ENCODE peak calls at places on chromosome 2, in five cellular contexts. Z is left ventricle myocardium inferior, K is adrenal gland, B is IMR-90, Q is uterus. X is an unnamed sample.

GRCh38 chr2:112089375-112089774 is 34.3 kb downstream of the TMEM87B start:
- DNase-seq in Z (no peak), Q (no peak), B (no peak), K (no peak), X (no peak)

GRCh38 chr2:62568983-62569837 is 63.2 kb upstream of the TMEM17 start:
- DNase-seq in B (peak; percentile 24), Q (no peak), Z (no peak), K (no peak), X (no peak)

GRCh38 chr2:68889500-68889899 is 18.3 kb upstream of the BMP10 start:
- DNase-seq in K (peak; percentile 39), Q (no peak), Z (no peak), B (peak; percentile 64), X (no peak)

GRCh38 chr2:131104487-131105155 is 515 bp upstream of the PLEKHB2 start:
- DNase-seq in Q (peak; percentile 82), B (peak; percentile 61), K (peak; percentile 85), Z (no peak), X (peak; percentile 55)

GRCh38 chr2:30655660-30656059 is 151.6 kb downstream of the CAPN13 start:
- DNase-seq in K (no peak), Z (no peak), B (peak; percentile 82), Q (no peak), X (no peak)

GRCh38 chr2:52959801-52960200 is 807.8 kb upstream of the CHAC2 start:
- DNase-seq in K (no peak), Z (no peak), Q (no peak), B (no peak), X (no peak)

GRCh38 chr2:186517090-186517489 is 31.0 kb downstream of the ZC3H15 start:
- DNase-seq in Q (no peak), K (no peak), Z (no peak), B (no peak), X (no peak)

GRCh38 chr2:70085711-70086277 is 1.5 kb upstream of the PCBP1 start:
- DNase-seq in Q (no peak), K (no peak), Z (no peak), B (no peak), X (peak; percentile 32)

GRCh38 chr2:127014630-127015029 is 92.3 kb downstream of the BIN1 start:
- DNase-seq in K (no peak), B (peak; percentile 99), Z (no peak), Q (no peak), X (no peak)

DNA sequence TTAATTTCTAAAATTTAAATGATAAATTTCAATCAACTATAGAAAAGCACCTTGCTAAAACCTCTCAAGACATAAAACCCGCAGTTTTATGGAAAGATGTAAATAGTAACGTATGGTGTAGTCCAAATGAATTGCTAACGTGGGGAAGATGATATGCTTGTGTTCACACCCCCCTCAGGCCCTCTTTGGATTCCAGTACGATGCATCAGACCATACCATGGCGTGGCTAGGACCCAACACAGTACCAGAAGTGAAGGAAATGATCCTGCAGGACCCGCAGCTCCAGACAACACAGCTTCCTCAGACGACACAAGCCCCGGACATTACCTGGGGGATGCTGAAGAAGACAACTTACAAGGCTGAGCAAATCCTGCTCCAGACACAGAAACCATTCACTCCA is 60.1 kb upstream of the DYSF start:
- DNase-seq in Q (no peak), B (no peak), Z (no peak), K (no peak), X (no peak)
- H3K4me1 ChIP-seq in Q (no peaks in the 10 kb centered on the region), B (no peaks in the 10 kb centered on the region), Z (peaks cover 4% of the 10 kb centered on the region), K (no peaks in the 10 kb centered on the region), X (no peaks in the 10 kb centered on the region)

DNA sequence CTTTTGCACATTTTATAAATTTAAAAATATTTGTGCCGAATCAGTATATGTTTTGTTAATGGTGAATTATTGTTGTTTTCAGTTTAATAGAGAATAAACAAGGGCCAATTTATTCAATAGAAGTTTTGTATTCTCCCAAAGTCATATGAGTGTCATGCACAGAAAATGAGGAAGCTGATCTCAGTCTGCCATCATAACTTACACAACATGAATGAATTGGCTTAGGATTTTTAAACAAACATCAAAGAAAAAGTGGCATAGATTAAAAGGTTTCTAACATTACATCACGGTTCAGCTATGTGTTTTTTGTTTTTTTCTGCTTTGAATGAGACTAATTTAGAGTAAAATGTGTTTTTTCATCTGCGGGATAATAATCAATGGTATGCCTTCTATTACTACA is 123.4 kb upstream of the CTNNA2 start:
- DNase-seq in B (no peak), Z (no peak), K (no peak), Q (no peak), X (no peak)
- H3K27ac ChIP-seq in B (no peak overlapping the region), Z (no peak overlapping the region), K (no peak overlapping the region), Q (no peak overlapping the region), X (no peak overlapping the region)

GRCh38 chr2:98821629-98822135 is 90.8 kb upstream of the MGAT4A start:
- DNase-seq in B (no peak), K (no peak), Z (no peak), Q (peak; percentile 23), X (no peak)

GRCh38 chr2:98823196-98824166 is 92.5 kb upstream of the MGAT4A start:
- DNase-seq in Z (no peak), B (no peak), K (peak; percentile 34), Q (no peak), X (no peak)

GRCh38 chr2:98824256-98825042 is 93.5 kb upstream of the MGAT4A start:
- DNase-seq in B (no peak), Z (no peak), Q (no peak), K (no peak), X (no peak)

GRCh38 chr2:98825043-98825350 is 94.1 kb upstream of the MGAT4A start:
- DNase-seq in Z (no peak), Q (no peak), K (no peak), B (no peak), X (no peak)

DNA sequence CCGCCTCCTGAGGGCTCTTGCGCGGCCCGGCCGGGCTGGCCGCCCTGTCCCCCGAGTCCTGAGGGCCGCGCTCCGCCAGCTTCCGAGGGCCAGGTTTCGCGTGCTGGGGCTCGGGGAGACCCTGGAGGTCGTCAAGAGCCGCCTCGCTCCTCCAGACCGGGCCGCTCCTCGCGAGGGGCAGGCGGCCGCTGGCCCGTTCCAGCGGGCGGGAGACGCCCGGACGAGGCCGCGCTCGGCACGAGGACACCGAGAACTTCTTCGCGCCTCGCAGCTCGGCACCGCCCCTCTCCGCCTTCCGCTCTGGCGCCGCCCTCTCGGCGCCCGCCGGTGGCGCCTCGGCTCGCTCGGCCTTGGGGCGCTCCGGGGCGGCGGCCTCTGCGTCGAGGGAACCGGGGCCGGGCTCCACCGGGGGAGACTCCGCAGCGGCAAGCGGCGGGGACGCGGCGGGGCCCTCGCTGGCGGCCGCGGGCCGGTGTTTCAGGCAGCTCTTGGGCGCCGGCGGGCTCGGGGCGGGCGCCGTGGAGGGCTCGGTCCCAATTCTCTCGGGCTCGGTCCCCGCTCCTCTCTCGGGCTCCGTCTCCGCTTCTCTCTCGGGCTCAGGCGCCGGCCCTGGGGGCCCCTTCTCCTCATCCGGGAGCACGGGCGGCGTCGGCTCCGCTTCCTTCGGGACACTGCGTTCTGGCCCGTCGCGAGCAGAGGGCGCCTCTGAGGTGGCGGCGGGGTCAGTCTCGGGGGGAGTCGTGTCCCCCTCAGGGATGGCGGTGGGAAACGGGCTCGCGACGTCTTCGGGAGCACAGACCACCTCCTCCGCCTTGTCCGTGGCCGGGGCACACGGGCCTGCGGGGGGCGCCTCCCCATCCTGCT is 91.6 kb upstream of the MGAT4A start:
- DNase-seq in K (peak; percentile 45), B (no peak), Z (peak; percentile 71), Q (no peak), X (peak; percentile 52)
- TF ChIP-seq CTCF in K (peak; percentile 6), B (no peak), Z (peak; percentile 44), Q (peak; percentile 9), X (peak; percentile 8)

GRCh38 chr2:137192366-137193315 is 427.3 kb downstream of the THSD7B start:
- DNase-seq in K (no peak), Z (no peak), B (no peak), Q (no peak), X (no peak)

GRCh38 chr2:137199751-137200150 is 434.4 kb downstream of the THSD7B start:
- DNase-seq in K (no peak), B (no peak), Z (no peak), Q (no peak), X (no peak)

GRCh38 chr2:137190411-137191190 is 425.3 kb downstream of the THSD7B start:
- DNase-seq in Q (no peak), B (no peak), Z (peak; percentile 22), K (no peak), X (no peak)

DNA sequence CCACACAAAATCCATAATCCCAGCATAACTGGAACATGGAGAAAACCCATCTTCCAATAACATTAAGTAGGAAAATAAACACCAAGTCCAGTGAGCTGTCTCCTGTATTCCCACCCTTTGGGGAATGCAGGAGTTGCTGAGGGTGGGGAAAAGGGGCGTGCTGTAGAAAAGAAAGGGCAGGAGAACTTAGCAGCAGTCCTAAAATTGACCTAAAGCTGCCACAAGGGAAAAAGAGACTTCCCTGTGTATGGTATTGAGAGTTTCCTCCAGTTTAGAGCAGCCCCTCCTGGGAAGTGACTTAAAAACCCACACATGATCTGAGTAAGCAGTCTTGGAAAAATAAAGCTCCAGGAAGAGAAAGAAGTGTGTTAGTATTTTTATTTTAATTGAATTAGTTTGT is 428.8 kb downstream of the THSD7B start:
- DNase-seq in Z (no peak), K (no peak), Q (no peak), B (no peak), X (no peak)
- H3K4me1 ChIP-seq in Z (no peaks in the 10 kb centered on the region), K (no peaks in the 10 kb centered on the region), Q (no peaks in the 10 kb centered on the region), B (no peaks in the 10 kb centered on the region), X (no peaks in the 10 kb centered on the region)

GRCh38 chr2:121086450-121086849 is 198.6 kb downstream of the TFCP2L1 start:
- DNase-seq in B (no peak), Q (no peak), Z (no peak), K (no peak), X (no peak)
- H3K27ac ChIP-seq in B (no peak overlapping the region), Q (no peak overlapping the region), Z (no peak overlapping the region), K (no peak overlapping the region), X (no peak overlapping the region)

GRCh38 chr2:10812362-10813084 is at the start of gene PDIA6:
- DNase-seq in B (peak; percentile 95), Z (peak; percentile 98), K (peak; percentile 97), Q (peak; percentile 97), X (peak; percentile 99)
- TF ChIP-seq CTCF in B (no peak), Z (peak; percentile 45), K (no peak), Q (no peak), X (no peak)

GRCh38 chr2:121868652-121869051 is 113.2 kb downstream of the TSN start:
- DNase-seq in K (no peak), Z (no peak), B (no peak), Q (no peak), X (no peak)

GRCh38 chr2:121862286-121862685 is 106.8 kb downstream of the TSN start:
- DNase-seq in B (no peak), Q (no peak), Z (no peak), K (no peak), X (no peak)

GRCh38 chr2:121869873-121870272 is 114.4 kb downstream of the TSN start:
- DNase-seq in Z (no peak), Q (no peak), B (no peak), K (no peak), X (no peak)

GRCh38 chr2:121872651-121873050 is 117.2 kb downstream of the TSN start:
- DNase-seq in Z (no peak), K (no peak), Q (no peak), B (no peak), X (no peak)

DNA sequence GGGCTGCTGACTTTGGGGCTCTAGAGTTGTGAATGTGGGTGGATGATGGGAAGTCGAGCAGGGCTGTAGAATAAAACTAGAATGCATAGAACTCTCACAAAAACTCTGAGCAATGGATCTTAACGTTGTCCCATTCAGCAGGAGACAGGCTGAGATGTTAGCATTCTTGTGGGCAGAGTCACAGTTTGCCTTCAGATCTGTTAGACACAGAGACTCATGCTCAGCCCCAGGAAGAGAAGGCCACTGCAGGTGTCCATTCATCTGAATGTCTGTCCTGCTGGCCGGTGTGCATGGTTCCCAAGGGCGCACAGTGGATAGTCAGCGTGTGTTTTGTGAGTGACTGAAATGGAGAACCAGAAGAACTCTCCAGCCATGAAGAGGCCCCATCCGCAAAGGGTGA is 111.3 kb downstream of the TSN start:
- DNase-seq in Z (no peak), Q (no peak), K (no peak), B (peak; percentile 50), X (no peak)
- H3K4me1 ChIP-seq in Z (no peaks in the 10 kb centered on the region), Q (no peaks in the 10 kb centered on the region), K (no peaks in the 10 kb centered on the region), B (no peaks in the 10 kb centered on the region), X (no peaks in the 10 kb centered on the region)